ENCODE peak calls at places on chromosomes 7 and 10, in nine cellular contexts. A, D, Y, V, N, G, B, W and S are unnamed samples.

GRCh38 chr7:79471283-79471682 is 17.8 kb upstream of the MAGI2 start:
- ATAC-seq in B (no peak), N (no peak), V (no peak), A (no peak), D (no peak), Y (no peak), G (no peak), W (no peak), S (no peak)

GRCh38 chr7:4764402-4765007 is 10.9 kb upstream of the AP5Z1 start:
- ATAC-seq in V (no peak), G (no peak), A (no peak), B (no peak), N (no peak), Y (no peak), D (no peak), W (no peak), S (no peak)

GRCh38 chr7:156966387-156966786 is 16.9 kb downstream of the NOM1 start:
- ATAC-seq in A (no peak), W (no peak), N (no peak), D (no peak), G (no peak), V (no peak), B (no peak), Y (no peak), S (no peak)

GRCh38 chr7:157622000-157622399 is 285.2 kb downstream of the DNAJB6 start:
- ATAC-seq in V (no peak), N (no peak), A (no peak), G (no peak), W (no peak), B (peak), Y (no peak), D (no peak), S (no peak)

GRCh38 chr10:75117996-75118395 is 6.5 kb downstream of the SAMD8 start:
- ATAC-seq in N (no peak), W (no peak), Y (no peak), B (no peak), V (no peak), A (no peak), D (no peak), G (no peak), S (peak)

GRCh38 chr10:19638873-19639233 is 177.4 kb upstream of the PLXDC2 start:
- ATAC-seq in V (no peak), G (no peak), Y (peak), A (no peak), N (no peak), W (no peak), B (no peak), D (no peak), S (peak)

GRCh38 chr10:97302088-97302791 is 9.8 kb upstream of the ARHGAP19 start:
- ATAC-seq in N (no peak), V (no peak), Y (no peak), D (no peak), A (no peak), G (no peak), B (no peak), W (no peak), S (no peak)

GRCh38 chr7:104341545-104341944 is 13.1 kb downstream of the LHFPL3 start:
- ATAC-seq in Y (no peak), N (no peak), G (peak), A (no peak), V (no peak), W (peak), B (no peak), D (no peak), S (no peak)

GRCh38 chr7:130131964-130132875 is 61.9 kb downstream of the KLHDC10 start:
- ATAC-seq in V (peak), N (no peak), G (no peak), Y (no peak), D (no peak), A (no peak), W (no peak), B (no peak), S (no peak)

GRCh38 chr7:80172387-80172786 is 37.8 kb downstream of the GNAI1 start:
- ATAC-seq in G (no peak), A (no peak), W (no peak), B (no peak), Y (no peak), N (no peak), V (no peak), D (no peak), S (no peak)

GRCh38 chr10:72126184-72126871 is 38.0 kb upstream of the SPOCK2 start:
- ATAC-seq in G (peak), V (no peak), B (peak), Y (peak), N (no peak), A (no peak), D (no peak), W (peak), S (no peak)

GRCh38 chr10:86862373-86862772 is 95.0 kb downstream of the MMRN2 start:
- ATAC-seq in V (no peak), A (no peak), W (no peak), B (no peak), Y (peak), G (peak), D (peak), N (no peak), S (no peak)

GRCh38 chr7:10237306-10237705 is 736.4 kb upstream of the PHF14 start:
- ATAC-seq in A (no peak), B (no peak), N (no peak), W (no peak), D (no peak), Y (no peak), G (no peak), V (no peak), S (no peak)

GRCh38 chr10:95818663-95819062 is 62.7 kb downstream of the ENTPD1 start:
- ATAC-seq in B (no peak), D (no peak), V (no peak), N (no peak), G (no peak), A (no peak), W (no peak), Y (peak), S (no peak)

GRCh38 chr7:7751243-7752092 is 33.1 kb upstream of the RPA3 start:
- ATAC-seq in A (no peak), W (no peak), B (no peak), V (no peak), N (no peak), Y (no peak), D (peak), G (no peak), S (no peak)

GRCh38 chr7:134836447-134836846 is 57.0 kb downstream of the CALD1 start:
- ATAC-seq in V (no peak), A (no peak), D (no peak), W (no peak), B (no peak), G (no peak), N (no peak), Y (no peak), S (peak)

GRCh38 chr10:122445469-122445868 is 9.0 kb upstream of the ARMS2 start:
- ATAC-seq in N (no peak), B (no peak), V (no peak), D (no peak), G (no peak), W (no peak), A (no peak), Y (no peak), S (no peak)

GRCh38 chr7:378551-379455 is 88.8 kb downstream of the FOXL3 start:
- ATAC-seq in A (peak), N (no peak), W (no peak), V (no peak), D (peak), Y (peak), B (no peak), G (no peak), S (no peak)

GRCh38 chr10:102384053-102384452 is 11.5 kb upstream of the NFKB2 start:
- ATAC-seq in B (no peak), W (peak), A (peak), Y (no peak), G (peak), D (no peak), N (no peak), V (no peak), S (no peak)

GRCh38 chr10:14481752-14482151 is 151.0 kb upstream of the FRMD4A start:
- ATAC-seq in B (no peak), N (no peak), Y (no peak), D (no peak), W (no peak), A (no peak), V (no peak), G (no peak), S (peak)

GRCh38 chr10:1171586-1171985 is 115.4 kb downstream of the WDR37 start:
- ATAC-seq in G (no peak), Y (no peak), V (no peak), A (no peak), N (peak), D (no peak), B (no peak), W (no peak), S (no peak)

GRCh38 chr7:69753981-69754380 is 155.7 kb downstream of the AUTS2 start:
- ATAC-seq in A (peak), W (no peak), Y (no peak), N (no peak), B (no peak), V (no peak), D (no peak), G (no peak), S (no peak)

GRCh38 chr10:89916481-89916880 is 215.1 kb downstream of the KIF20B start:
- ATAC-seq in D (no peak), G (no peak), N (no peak), W (no peak), Y (no peak), B (no peak), A (no peak), V (no peak), S (no peak)

GRCh38 chr7:86657948-86658347 is 14.2 kb downstream of the GRM3 start:
- ATAC-seq in V (no peak), G (no peak), A (no peak), N (no peak), W (no peak), D (no peak), Y (no peak), B (no peak), S (no peak)

GRCh38 chr10:949446-949845 is 17.9 kb upstream of the LARP4B start:
- ATAC-seq in D (no peak), N (peak), Y (no peak), V (no peak), W (no peak), G (no peak), A (no peak), B (no peak), S (no peak)

GRCh38 chr7:70414368-70414767 is 717.6 kb upstream of the GALNT17 start:
- ATAC-seq in V (no peak), A (no peak), D (no peak), N (no peak), B (no peak), Y (no peak), G (no peak), W (no peak), S (no peak)

GRCh38 chr10:11483189-11484148 is 128.0 kb downstream of the USP6NL start:
- ATAC-seq in N (no peak), B (no peak), G (no peak), D (no peak), V (no peak), Y (peak), A (no peak), W (no peak), S (no peak)